ENCODE peak calls at places on chromosomes 13 and 19, in nine cellular contexts. C is tibial nerve, W is thoracic aorta, N is lower lobe of right lung, T is colonic mucosa, A is fibroblast of lung, S is AG04450, R is psoas muscle, Q is left ventricle myocardium inferior. M is an unnamed sample.

GRCh38 chr13:24680258-24680920 is at the start of gene ATP12A:
- DNase-seq in C (no peak), W (no peak), N (no peak), T (peak; percentile 46), A (no peak), S (no peak), R (no peak), Q (no peak), M (peak; percentile 57)

GRCh38 chr19:36377541-36378178 is 1.3 kb downstream of the ZFP14 start:
- DNase-seq in C (no peak), W (no peak), N (no peak), T (no peak), A (no peak), S (no peak), R (no peak), Q (no peak), M (no peak)

GRCh38 chr13:46359731-46360130 is 27.3 kb downstream of the RUBCNL start:
- DNase-seq in C (no peak), W (no peak), N (no peak), T (no peak), A (peak; percentile 38), S (no peak), R (no peak), Q (no peak), M (no peak)

GRCh38 chr13:33116321-33117010 is 100.2 kb downstream of the KL start:
- DNase-seq in C (no peak), W (no peak), N (no peak), T (no peak), A (no peak), S (no peak), R (no peak), Q (no peak), M (no peak)

GRCh38 chr19:4970558-4971423 is 1.9 kb downstream of the KDM4B start:
- DNase-seq in C (no peak), W (no peak), N (no peak), T (peak; percentile 49), A (peak; percentile 28), S (no peak), R (no peak), Q (peak; percentile 53), M (peak; percentile 64)

GRCh38 chr13:112067871-112068305 is 939 bp downstream of the SOX1 start:
- DNase-seq in C (no peak), W (no peak), N (no peak), T (no peak), A (no peak), S (no peak), R (no peak), Q (no peak), M (no peak)

GRCh38 chr19:15829277-15829770 is 13.9 kb upstream of the OR10H1 start:
- DNase-seq in C (no peak), W (no peak), N (no peak), T (no peak), A (no peak), S (no peak), R (no peak), Q (no peak), M (no peak)

GRCh38 chr13:38763446-38764381 is 76.8 kb downstream of the FREM2 start:
- DNase-seq in C (no peak), W (no peak), N (no peak), T (no peak), A (peak; percentile 52), S (no peak), R (no peak), Q (no peak), M (peak; percentile 38)

GRCh38 chr19:8377598-8377997 is 12.6 kb upstream of the RAB11B start:
- DNase-seq in C (no peak), W (no peak), N (peak; percentile 13), T (no peak), A (no peak), S (no peak), R (no peak), Q (no peak), M (no peak)

GRCh38 chr13:50581586-50582196 is 261.8 kb downstream of the DLEU7 start:
- DNase-seq in C (no peak), W (no peak), N (no peak), T (no peak), A (no peak), S (no peak), R (no peak), Q (no peak), M (no peak)

GRCh38 chr19:30228113-30228725 is 144.0 kb upstream of the ZNF536 start:
- DNase-seq in C (no peak), W (no peak), N (no peak), T (no peak), A (no peak), S (no peak), R (no peak), Q (no peak), M (no peak)

GRCh38 chr19:50793558-50794065 is 3.4 kb downstream of the ACP4 start:
- DNase-seq in C (no peak), W (no peak), N (no peak), T (no peak), A (no peak), S (no peak), R (no peak), Q (no peak), M (no peak)

DNA sequence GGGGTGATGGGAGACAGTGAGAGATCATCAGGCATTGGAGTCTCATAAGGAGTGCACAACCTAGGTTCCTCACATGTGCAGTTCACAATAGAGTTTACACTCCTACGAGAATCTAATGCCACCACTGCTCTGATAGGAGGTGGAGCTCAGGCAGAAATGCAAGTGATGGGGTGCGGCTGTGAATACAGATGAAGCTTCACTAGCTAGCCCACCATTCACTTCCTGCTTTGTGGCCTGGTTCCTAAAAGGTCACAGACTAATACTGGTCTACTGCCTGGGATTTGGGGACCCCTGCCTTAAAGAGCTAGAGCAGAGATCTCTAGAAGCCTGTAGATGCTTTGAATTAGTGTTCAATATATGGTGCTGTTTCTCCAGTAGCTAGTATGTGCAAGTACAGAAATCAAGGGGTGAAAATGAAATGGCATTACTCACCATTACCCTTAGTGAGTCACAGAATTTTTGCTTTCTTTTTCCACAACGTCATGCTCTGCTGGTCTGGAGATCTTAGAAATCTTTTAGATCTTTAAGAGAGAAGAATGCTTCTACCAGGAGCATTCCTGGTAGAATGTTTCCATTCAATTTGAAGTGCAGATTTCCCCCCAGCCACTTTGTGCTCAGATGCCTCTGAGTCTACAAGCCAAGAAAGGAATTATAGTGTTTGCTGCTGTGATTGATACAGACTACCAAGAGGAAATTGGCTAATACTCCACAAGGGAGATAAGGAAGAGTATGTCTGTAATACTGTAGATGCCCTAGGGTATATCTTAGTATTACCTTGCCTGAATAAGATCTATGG is 2301.2 kb downstream of the PCDH9 start:
- DNase-seq in C (no peak), W (no peak), N (no peak), T (no peak), A (peak; percentile 69), S (peak; percentile 27), R (no peak), Q (no peak), M (no peak)
- H3K9me3 ChIP-seq in C (no peaks in the 10 kb centered on the region), W (no peaks in the 10 kb centered on the region), N (no peaks in the 10 kb centered on the region), T (no peaks in the 10 kb centered on the region), A (no peaks in the 10 kb centered on the region), S (peaks cover 6% of the 10 kb centered on the region), R (no peaks in the 10 kb centered on the region), Q (peaks cover 8% of the 10 kb centered on the region), M (no peaks in the 10 kb centered on the region)

GRCh38 chr19:13718733-13719132 is 45.6 kb upstream of the MRI1 start:
- DNase-seq in C (no peak), W (no peak), N (no peak), T (peak; percentile 31), A (peak; percentile 83), S (peak; percentile 36), R (no peak), Q (peak; percentile 34), M (no peak)
- TF ChIP-seq CTCF in C (no peak), W (peak; percentile 39), N (peak; percentile 12), T (no peak), A (peak; percentile 51), S (peak; percentile 49), R (no peak), Q (peak; percentile 62), M (no peak)

DNA sequence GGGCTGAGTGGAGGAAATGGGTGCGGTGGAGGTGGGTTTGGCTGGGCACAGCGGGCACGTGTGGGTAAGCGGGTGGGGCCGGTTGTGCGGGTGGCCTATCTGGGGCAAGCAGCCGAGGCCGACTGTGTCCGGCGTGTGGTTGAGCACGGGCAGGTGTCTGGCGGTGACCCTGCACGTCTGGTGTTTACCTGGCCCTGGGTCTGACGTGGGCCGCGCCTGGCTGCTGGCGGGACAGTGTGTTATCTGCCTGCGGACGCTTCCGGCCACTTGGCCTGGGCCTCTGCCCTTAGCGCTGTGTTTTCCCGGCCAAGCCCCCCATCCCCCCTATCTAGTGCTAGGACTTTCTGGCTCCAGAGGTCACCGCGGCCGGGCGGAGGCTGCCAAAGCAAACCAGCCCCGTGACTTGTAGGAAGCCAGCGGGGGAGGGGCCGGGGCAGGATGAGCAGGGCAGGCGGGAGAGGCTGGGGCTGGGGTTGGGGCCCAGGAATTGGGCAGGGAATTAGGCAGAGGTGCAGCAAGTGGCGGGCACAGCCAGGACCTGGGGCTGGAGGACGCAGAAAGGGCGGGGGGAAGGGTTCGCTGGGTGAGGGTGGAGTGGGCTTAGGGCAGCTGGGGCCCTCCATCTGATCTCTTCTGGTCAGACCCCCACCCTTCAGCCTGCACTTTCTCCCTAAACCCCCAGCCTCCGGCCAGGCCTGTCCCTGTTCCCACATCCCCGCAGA is 534 bp upstream of the HPN start:
- DNase-seq in C (peak; percentile 92), W (peak; percentile 38), N (peak; percentile 93), T (peak; percentile 82), A (peak; percentile 53), S (no peak), R (peak; percentile 96), Q (peak; percentile 95), M (peak; percentile 96)
- H3K4me3 ChIP-seq in C (peak overlapping the region; percentile 5), W (peak overlapping the region; percentile 65), N (peak overlapping the region; percentile 42), T (peak overlapping the region; percentile 15), A (no peak overlapping the region), S (no peak overlapping the region), R (peak overlapping the region; percentile 32), Q (peak overlapping the region; percentile 50), M (no peak overlapping the region)

GRCh38 chr19:52277471-52277870 is 8.1 kb downstream of the ZNF766 start:
- DNase-seq in C (no peak), W (no peak), N (no peak), T (no peak), A (no peak), S (no peak), R (no peak), Q (no peak), M (no peak)
- H3K9me3 ChIP-seq in C (no peaks in the 10 kb centered on the region), W (peaks cover 3% of the 10 kb centered on the region), N (peaks cover 19% of the 10 kb centered on the region), T (no peaks in the 10 kb centered on the region), A (no peaks in the 10 kb centered on the region), S (peaks cover 56% of the 10 kb centered on the region), R (peaks cover 13% of the 10 kb centered on the region), Q (peaks cover 7% of the 10 kb centered on the region), M (no peaks in the 10 kb centered on the region)

DNA sequence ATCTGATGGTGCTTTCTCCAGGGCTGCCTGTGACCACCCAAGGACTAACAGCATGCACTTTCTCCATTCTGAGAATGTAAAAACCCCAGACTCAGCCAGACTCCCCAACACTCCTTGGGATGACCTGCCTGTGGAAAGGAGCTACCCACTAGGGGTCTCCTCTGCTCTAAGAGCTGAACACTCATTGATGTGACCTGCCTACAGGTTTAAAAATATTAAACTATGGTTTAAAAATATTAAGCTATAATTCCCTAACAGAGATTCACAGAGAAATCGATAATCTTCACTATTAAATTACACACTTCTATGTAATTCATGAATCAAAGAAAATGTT is 696.2 kb upstream of the SLITRK5 start:
- DNase-seq in C (no peak), W (no peak), N (no peak), T (no peak), A (no peak), S (no peak), R (no peak), Q (no peak), M (no peak)
- TF ChIP-seq CTCF in C (no peak), W (no peak), N (no peak), T (no peak), A (peak; percentile 17), S (peak; percentile 32), R (no peak), Q (no peak), M (no peak)

M was measured in body of pancreas.